ENCODE peak calls at places on chromosomes 6 and 20, in four cellular contexts. Q, H, A and W are unnamed samples.

GRCh38 chr6:138464085-138464484 is 35.2 kb downstream of the NHSL1 start:
- DNase-seq in Q (no peak), H (no peak), A (no peak), W (no peak)

GRCh38 chr6:121615493-121615892 is 180.0 kb downstream of the GJA1 start:
- DNase-seq in Q (no peak), H (no peak), A (no peak), W (no peak)

GRCh38 chr6:123619156-123619555 is 17.6 kb downstream of the TRDN start:
- DNase-seq in Q (no peak), H (no peak), A (no peak), W (no peak)

GRCh38 chr6:45377041-45377554 is 636 bp downstream of the SUPT3H start:
- DNase-seq in Q (peak), H (peak), A (no peak), W (no peak)

GRCh38 chr20:64242003-64242796 is 13.3 kb upstream of the PCMTD2 start:
- DNase-seq in Q (no peak), H (no peak), A (no peak), W (peak)

GRCh38 chr6:31197559-31198305 is 27.2 kb upstream of the POU5F1 start:
- DNase-seq in Q (peak), H (peak), A (no peak), W (peak)

GRCh38 chr20:62002882-62003480 is 62.7 kb downstream of the TAF4 start:
- DNase-seq in Q (no peak), H (no peak), A (no peak), W (no peak)

GRCh38 chr6:142592876-142593275 is 291.1 kb downstream of the ADGRG6 start:
- DNase-seq in Q (no peak), H (peak), A (no peak), W (no peak)

GRCh38 chr20:56003111-56003800 is 2.1 kb downstream of the CBLN4 start:
- DNase-seq in Q (no peak), H (no peak), A (no peak), W (no peak)

GRCh38 chr6:21185849-21186478 is 407.6 kb upstream of the SOX4 start:
- DNase-seq in Q (no peak), H (no peak), A (no peak), W (no peak)

GRCh38 chr6:29005183-29005885 is at the start of gene ZNF311:
- DNase-seq in Q (peak), H (peak), A (no peak), W (peak)

GRCh38 chr6:12748815-12749521 is 32.4 kb downstream of the PHACTR1 start:
- DNase-seq in Q (no peak), H (no peak), A (no peak), W (no peak)

GRCh38 chr20:36847710-36848040 is 28.3 kb upstream of the TLDC2 start:
- DNase-seq in Q (no peak), H (no peak), A (no peak), W (no peak)

GRCh38 chr6:72130327-72130726 is 244.0 kb downstream of the RIMS1 start:
- DNase-seq in Q (no peak), H (no peak), A (no peak), W (no peak)

GRCh38 chr6:17115251-17116089 is 13.6 kb downstream of the STMND1 start:
- DNase-seq in Q (no peak), H (peak), A (no peak), W (no peak)

GRCh38 chr6:142374090-142374783 is 72.4 kb downstream of the ADGRG6 start:
- DNase-seq in Q (no peak), H (no peak), A (no peak), W (no peak)

GRCh38 chr20:22630698-22631097 is 46.3 kb upstream of the FOXA2 start:
- DNase-seq in Q (no peak), H (no peak), A (no peak), W (peak)

GRCh38 chr6:10316327-10316726 is 98.5 kb downstream of the TFAP2A start:
- DNase-seq in Q (peak), H (peak), A (no peak), W (no peak)

GRCh38 chr6:46491201-46491788 is at the start of gene RCAN2:
- DNase-seq in Q (peak), H (peak), A (peak), W (peak)

GRCh38 chr20:13672657-13673056 is 33.9 kb upstream of the TASP1 start:
- DNase-seq in Q (no peak), H (no peak), A (no peak), W (no peak)

GRCh38 chr6:30543824-30544223 is 12.5 kb downstream of the GNL1 start:
- DNase-seq in Q (no peak), H (no peak), A (no peak), W (no peak)

GRCh38 chr6:30752164-30752927 is 8.0 kb upstream of the IER3 start:
- DNase-seq in Q (peak), H (peak), A (no peak), W (peak)

GRCh38 chr6:11272491-11273192 is 40.2 kb upstream of the NEDD9 start:
- DNase-seq in Q (no peak), H (no peak), A (no peak), W (no peak)

GRCh38 chr6:1619666-1620503 is 10.2 kb downstream of the FOXC1 start:
- DNase-seq in Q (no peak), H (no peak), A (no peak), W (no peak)

GRCh38 chr6:148445620-148446019 is 103.0 kb downstream of the SASH1 start:
- DNase-seq in Q (no peak), H (peak), A (no peak), W (no peak)

GRCh38 chr6:105374010-105374420 is 28.9 kb downstream of the PREP start:
- DNase-seq in Q (no peak), H (peak), A (no peak), W (peak)

GRCh38 chr20:20215976-20216727 is 151.8 kb upstream of the INSM1 start:
- DNase-seq in Q (no peak), H (no peak), A (no peak), W (no peak)

GRCh38 chr6:146913842-146914562 is 290.2 kb upstream of the STXBP5 start:
- DNase-seq in Q (peak), H (peak), A (peak), W (peak)

GRCh38 chr20:49245921-49246740 is 26.9 kb downstream of the DDX27 start:
- DNase-seq in Q (no peak), H (peak), A (no peak), W (no peak)

GRCh38 chr20:41300906-41301305 is 16.6 kb downstream of the ZHX3 start:
- DNase-seq in Q (no peak), H (no peak), A (no peak), W (no peak)

GRCh38 chr6:26284537-26285142 is 80.4 kb upstream of the BTN3A2 start:
- DNase-seq in Q (peak), H (peak), A (no peak), W (peak)

GRCh38 chr6:42720739-42721138 is 1.7 kb downstream of the PRPH2 start:
- DNase-seq in Q (no peak), H (peak), A (no peak), W (no peak)

GRCh38 chr20:10359621-10360040 is 74.4 kb downstream of the MKKS start:
- DNase-seq in Q (no peak), H (no peak), A (no peak), W (no peak)

GRCh38 chr20:39909447-39909846 is 779.6 kb downstream of the MAFB start:
- DNase-seq in Q (no peak), H (no peak), A (no peak), W (no peak)

GRCh38 chr6:99467509-99468106 is 42.5 kb upstream of the PNISR start:
- DNase-seq in Q (no peak), H (no peak), A (no peak), W (no peak)

GRCh38 chr6:157265630-157266029 is 57.7 kb downstream of the TMEM242 start:
- DNase-seq in Q (no peak), H (no peak), A (no peak), W (no peak)

GRCh38 chr20:50378170-50379000 is 131.8 kb upstream of the PTPN1 start:
- DNase-seq in Q (no peak), H (no peak), A (no peak), W (no peak)

GRCh38 chr20:63395723-63396122 is 34.6 kb upstream of the CHRNA4 start:
- DNase-seq in Q (no peak), H (no peak), A (no peak), W (no peak)

GRCh38 chr6:109010703-109011102 is 83.9 kb downstream of the SESN1 start:
- DNase-seq in Q (no peak), H (no peak), A (no peak), W (no peak)